ENCODE peak calls at places on chromosomes 7 and 10, in eight cellular contexts. E is ovary, Q is endothelial cell of umbilical vein, W is PC-3, A is mammary epithelial cell, G is adrenal gland, S is PC-9, H is BE2C. F is an unnamed sample.

GRCh38 chr7:22001345-22002004 is 55.8 kb upstream of the CDCA7L start:
- DNase-seq in E (no peak), Q (peak; percentile 86), G (peak; percentile 26), W (peak; percentile 80), S (peak; percentile 68), A (peak; percentile 71), H (peak; percentile 17), F (peak; percentile 77)

GRCh38 chr10:114674321-114674720 is 16.2 kb upstream of the ABLIM1 start:
- DNase-seq in Q (no peak), E (no peak), H (no peak), G (no peak), A (no peak), S (no peak), W (no peak), F (no peak)

GRCh38 chr7:30476401-30477145 is 2.0 kb downstream of the NOD1 start:
- DNase-seq in H (no peak), A (no peak), E (no peak), Q (peak; percentile 31), W (no peak), G (no peak), S (peak; percentile 33), F (no peak)

GRCh38 chr10:71771821-71772617 is 1.3 kb downstream of the VSIR start:
- DNase-seq in S (peak; percentile 76), E (peak; percentile 80), W (peak; percentile 73), H (no peak), Q (peak; percentile 32), G (peak; percentile 67), A (peak; percentile 78), F (peak; percentile 41)

GRCh38 chr10:42836771-42837468 is 54.3 kb downstream of the BMS1 start:
- DNase-seq in A (peak; percentile 32), Q (peak; percentile 24), G (no peak), E (no peak), W (peak; percentile 41), H (no peak), S (no peak), F (peak; percentile 24)

GRCh38 chr7:107945332-107945731 is 54.3 kb downstream of the DLD start:
- DNase-seq in S (no peak), Q (peak; percentile 61), W (no peak), E (no peak), G (no peak), H (no peak), A (no peak), F (no peak)

GRCh38 chr7:87154166-87154565 is 1.9 kb downstream of the DMTF1 start:
- DNase-seq in E (no peak), G (no peak), H (no peak), S (no peak), W (no peak), A (no peak), Q (no peak), F (no peak)

GRCh38 chr10:851891-852290 is 79.6 kb downstream of the LARP4B start:
- DNase-seq in S (no peak), G (no peak), H (no peak), E (no peak), Q (no peak), W (no peak), A (no peak), F (no peak)

GRCh38 chr7:11748884-11749283 is 83.1 kb downstream of the THSD7A start:
- DNase-seq in G (no peak), S (no peak), A (no peak), Q (no peak), W (peak; percentile 3), E (no peak), H (peak; percentile 51), F (peak; percentile 31)

GRCh38 chr10:6297951-6298381 is 95.2 kb downstream of the PFKFB3 start:
- DNase-seq in G (no peak), H (no peak), Q (no peak), S (peak; percentile 88), A (no peak), W (peak; percentile 36), E (no peak), F (no peak)

GRCh38 chr7:84422790-84423189 is 228.2 kb upstream of the SEMA3A start:
- DNase-seq in H (no peak), Q (no peak), G (no peak), A (peak; percentile 28), S (no peak), E (no peak), W (peak; percentile 31), F (no peak)

GRCh38 chr7:28272461-28272877 is 91.9 kb upstream of the JAZF1 start:
- DNase-seq in S (no peak), E (peak; percentile 28), H (peak; percentile 84), G (peak; percentile 46), W (peak; percentile 17), Q (peak; percentile 51), A (no peak), F (peak; percentile 76)

GRCh38 chr10:109239371-109239770 is 683.9 kb downstream of the XPNPEP1 start:
- DNase-seq in W (no peak), Q (no peak), A (no peak), E (no peak), G (no peak), H (no peak), S (no peak), F (no peak)

GRCh38 chr10:112952282-112952991 is 2.4 kb downstream of the TCF7L2 start:
- DNase-seq in Q (no peak), A (peak; percentile 45), S (no peak), W (no peak), H (peak; percentile 16), G (peak; percentile 37), E (peak; percentile 54), F (peak; percentile 39)

GRCh38 chr7:30562498-30562897 is 32.2 kb upstream of the GARS1 start:
- DNase-seq in S (no peak), G (no peak), E (no peak), H (peak; percentile 37), Q (peak; percentile 91), W (peak; percentile 40), A (no peak), F (peak; percentile 30)

GRCh38 chr10:3415878-3416605 is 243.5 kb upstream of the PITRM1 start:
- DNase-seq in W (no peak), H (no peak), G (no peak), Q (no peak), S (no peak), A (no peak), E (no peak), F (no peak)

GRCh38 chr10:22927163-22927562 is 690 bp upstream of the ARMC3 start:
- DNase-seq in E (no peak), A (no peak), Q (peak; percentile 1), H (no peak), S (no peak), W (no peak), G (no peak), F (no peak)

GRCh38 chr7:54778696-54779285 is 19.8 kb upstream of the SEC61G start:
- DNase-seq in W (no peak), S (no peak), E (no peak), A (peak; percentile 19), H (no peak), Q (no peak), G (no peak), F (no peak)

GRCh38 chr7:39357648-39358047 is 208.6 kb upstream of the YAE1 start:
- DNase-seq in Q (no peak), H (peak; percentile 18), E (no peak), S (no peak), A (no peak), W (no peak), G (no peak), F (peak; percentile 18)

DNA sequence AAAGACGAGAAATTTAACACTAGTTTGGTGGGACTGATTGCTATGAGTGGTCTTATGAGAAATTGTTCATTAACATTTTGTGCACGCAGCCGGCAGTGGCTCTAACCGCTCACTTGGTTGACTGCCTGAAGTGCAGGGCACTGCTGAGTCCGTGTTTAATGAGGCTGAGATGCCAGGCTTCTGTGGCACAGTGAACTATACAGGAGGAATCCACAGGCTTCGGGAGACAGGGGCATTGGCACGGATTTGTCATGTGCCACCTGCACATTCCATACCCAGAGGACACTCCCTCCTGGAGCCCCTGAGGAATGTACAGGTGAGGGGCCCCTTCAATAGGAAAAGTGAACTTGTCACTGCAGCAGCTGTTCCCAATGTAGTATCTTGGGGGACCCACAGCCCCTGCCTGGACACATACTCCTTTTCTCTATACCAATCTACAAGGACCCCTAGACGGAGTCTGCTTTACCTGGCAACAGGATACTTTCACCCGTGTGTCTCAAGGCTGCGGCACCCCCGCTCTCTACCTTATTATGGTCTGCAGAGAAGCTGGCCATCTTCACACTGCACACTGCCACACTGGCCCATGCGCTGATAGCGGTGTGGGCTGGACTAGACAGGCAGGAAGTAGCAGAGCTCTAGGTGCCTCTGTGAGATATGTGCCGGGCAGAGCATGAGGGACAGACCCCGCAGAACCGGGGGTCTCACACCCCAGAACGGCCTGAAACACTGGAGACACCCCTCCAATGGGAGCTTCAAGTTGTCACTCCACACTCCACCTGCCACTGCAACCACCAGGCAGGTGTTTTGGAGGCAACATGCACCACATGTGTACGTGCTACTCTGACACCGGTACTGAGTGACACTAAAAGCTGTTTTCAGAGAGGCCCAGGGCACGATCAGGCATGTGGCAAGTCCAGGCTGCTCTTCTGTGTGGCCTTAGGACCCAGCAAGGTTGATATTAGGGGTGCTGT is 71.4 kb upstream of the RHEB start:
- DNase-seq in G (no peak), Q (no peak), S (no peak), H (no peak), W (no peak), A (no peak), E (no peak), F (no peak)
- H3K4me1 ChIP-seq in G (no peaks in the 10 kb centered on the region), Q (peaks cover 43% of the 10 kb centered on the region), S (peaks cover 25% of the 10 kb centered on the region), H (no peaks in the 10 kb centered on the region), W (peaks cover 22% of the 10 kb centered on the region), A (peaks cover 30% of the 10 kb centered on the region), E (peaks cover 2% of the 10 kb centered on the region), F (no peaks in the 10 kb centered on the region)

GRCh38 chr7:98881561-98882315 is 3.4 kb downstream of the TRRAP start:
- DNase-seq in E (no peak), S (no peak), W (no peak), H (no peak), A (peak; percentile 39), G (no peak), Q (no peak), F (no peak)
- H3K36me3 ChIP-seq in E (no peaks in the 10 kb centered on the region), S (peaks cover 20% of the 10 kb centered on the region), W (peaks cover 27% of the 10 kb centered on the region), H (peaks cover 44% of the 10 kb centered on the region), A (peaks cover 20% of the 10 kb centered on the region), G (no peaks in the 10 kb centered on the region), Q (peaks cover 9% of the 10 kb centered on the region), F (peaks cover 50% of the 10 kb centered on the region)

GRCh38 chr10:17022399-17022798 is 107.2 kb downstream of the CUBN start:
- DNase-seq in E (no peak), W (no peak), H (no peak), A (no peak), G (no peak), S (no peak), Q (no peak), F (no peak)
- H3K4me1 ChIP-seq in E (peaks cover 8% of the 10 kb centered on the region), W (peaks cover 39% of the 10 kb centered on the region), H (peaks cover 6% of the 10 kb centered on the region), A (peaks cover 37% of the 10 kb centered on the region), G (no peaks in the 10 kb centered on the region), S (peaks cover 11% of the 10 kb centered on the region), Q (peaks cover 44% of the 10 kb centered on the region), F (peaks cover 60% of the 10 kb centered on the region)

DNA sequence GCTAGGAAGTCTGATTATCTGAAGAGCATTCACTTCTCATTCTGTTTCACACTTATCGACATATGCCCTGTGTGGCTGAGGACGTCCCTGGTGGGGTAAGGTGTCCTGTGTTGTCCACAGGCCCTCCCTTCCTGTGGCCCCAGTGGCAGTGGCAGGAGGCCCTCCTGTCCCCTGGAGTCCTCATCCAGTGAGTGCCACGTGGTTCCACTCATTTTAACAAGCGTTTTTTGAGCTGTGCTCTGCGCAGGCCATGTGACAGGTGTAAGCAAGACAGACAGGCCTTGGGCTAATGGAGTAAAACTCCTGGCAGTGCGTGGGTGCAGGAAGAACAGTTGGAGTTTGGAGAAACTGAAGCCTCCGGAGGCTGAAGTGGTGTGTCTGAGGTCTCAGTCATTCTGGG is 39.3 kb upstream of the PPIF start:
- DNase-seq in Q (no peak), W (no peak), A (no peak), G (no peak), S (no peak), E (no peak), H (no peak), F (no peak)
- H3K36me3 ChIP-seq in Q (peaks cover 11% of the 10 kb centered on the region), W (peaks cover 49% of the 10 kb centered on the region), A (peaks cover 4% of the 10 kb centered on the region), G (no peaks in the 10 kb centered on the region), S (peaks cover 18% of the 10 kb centered on the region), E (no peaks in the 10 kb centered on the region), H (peaks cover 97% of the 10 kb centered on the region), F (peaks cover 12% of the 10 kb centered on the region)

F was measured in A673.